ENCODE peak calls at places on chromosomes 2 and 18, in five cellular contexts. D is IMR-90; U is heart left ventricle; Q is CD8-positive, alpha-beta memory T cell; P is right atrium auricular region. V is an unnamed sample. For H3K9me3, the result is how much of the 10 kb centered on the place peaks cover.

GRCh38 chr2:122736279-122736678 is 980.8 kb downstream of the TSN start:
- DNase-seq in D (no peak), U (no peak), Q (no peak), P (no peak), V (no peak)

GRCh38 chr2:66733361-66733760 is 298.4 kb downstream of the MEIS1 start:
- DNase-seq in D (no peak), U (no peak), Q (no peak), P (no peak), V (no peak)

GRCh38 chr2:239594772-239595608 is 194.2 kb upstream of the HDAC4 start:
- DNase-seq in D (no peak), U (no peak), Q (no peak), P (no peak), V (no peak)

GRCh38 chr2:142286618-142287017 is 155.8 kb upstream of the LRP1B start:
- DNase-seq in D (no peak), U (no peak), Q (no peak), P (no peak), V (peak)

GRCh38 chr2:216555274-216555673 is 56.6 kb downstream of the RPL37A start:
- DNase-seq in D (no peak), U (peak), Q (no peak), P (peak), V (peak)

GRCh38 chr2:139142252-139142651 is 362.1 kb upstream of the NXPH2 start:
- DNase-seq in D (peak), U (no peak), Q (no peak), P (no peak), V (peak)

GRCh38 chr2:53475320-53475719 is 292.3 kb upstream of the CHAC2 start:
- DNase-seq in D (peak), U (no peak), Q (no peak), P (no peak), V (peak)

GRCh38 chr2:3754795-3755194 is 51.4 kb downstream of the DCDC2C start:
- DNase-seq in D (no peak), U (no peak), Q (no peak), P (no peak), V (no peak)

GRCh38 chr2:96655491-96655973 is 13.0 kb downstream of the FER1L5 start:
- DNase-seq in D (no peak), U (no peak), Q (no peak), P (no peak), V (no peak)

GRCh38 chr18:48838921-48839818 is 111.6 kb downstream of the SMAD7 start:
- DNase-seq in D (peak), U (no peak), Q (no peak), P (no peak), V (peak)

GRCh38 chr2:240947607-240948006 is 41.5 kb downstream of the CROCC2 start:
- DNase-seq in D (no peak), U (no peak), Q (no peak), P (no peak), V (no peak)

GRCh38 chr2:9243357-9243756 is 36.7 kb downstream of the ASAP2 start:
- DNase-seq in D (peak), U (no peak), Q (no peak), P (no peak), V (no peak)

GRCh38 chr18:76493213-76494107 is 1.6 kb downstream of the ZNF516 start:
- DNase-seq in D (peak), U (no peak), Q (no peak), P (peak), V (peak)

GRCh38 chr2:180890781-180891180 is 89.6 kb upstream of the UBE2E3 start:
- DNase-seq in D (peak), U (no peak), Q (no peak), P (no peak), V (no peak)

GRCh38 chr2:203579131-203579643 is 44.1 kb upstream of the RAPH1 start:
- DNase-seq in D (peak), U (no peak), Q (no peak), P (no peak), V (peak)

GRCh38 chr2:135985826-135986393 is 484 bp upstream of the DARS1 start:
- DNase-seq in D (no peak), U (no peak), Q (peak), P (no peak), V (no peak)

GRCh38 chr18:55477537-55478300 is 110.3 kb downstream of the TCF4 start:
- DNase-seq in D (peak), U (no peak), Q (no peak), P (peak), V (peak)

GRCh38 chr2:10232096-10232815 is 70.4 kb upstream of the HPCAL1 start:
- DNase-seq in D (no peak), U (no peak), Q (no peak), P (no peak), V (no peak)

GRCh38 chr2:21011876-21012556 is 31.9 kb downstream of the APOB start:
- DNase-seq in D (no peak), U (no peak), Q (no peak), P (no peak), V (no peak)

GRCh38 chr2:74447230-74447999 is 5.7 kb upstream of the RTKN start:
- DNase-seq in D (no peak), U (no peak), Q (no peak), P (no peak), V (no peak)

GRCh38 chr2:189997016-189997415 is 65.5 kb downstream of the MSTN start:
- DNase-seq in D (peak), U (no peak), Q (no peak), P (no peak), V (no peak)
- H3K9me3 ChIP-seq in D (under half), U (under half), Q (under half), P (under half), V (under half)

GRCh38 chr18:62596145-62597005 is 73.5 kb downstream of the ZCCHC2 start:
- DNase-seq in D (no peak), U (no peak), Q (no peak), P (no peak), V (peak)
- H3K9me3 ChIP-seq in D (under half), U (under half), Q (under half), P (under half), V (under half)

GRCh38 chr2:232097260-232097659 is 135.7 kb downstream of the DIS3L2 start:
- DNase-seq in D (no peak), U (no peak), Q (no peak), P (no peak), V (no peak)
- H3K9me3 ChIP-seq in D (under half), U (under half), Q (under half), P (under half), V (under half)

GRCh38 chr18:72601481-72601880 is 57.3 kb upstream of the CBLN2 start:
- DNase-seq in D (no peak), U (no peak), Q (no peak), P (no peak), V (no peak)
- H3K9me3 ChIP-seq in D (under half), U (under half), Q (under half), P (under half), V (under half)

DNA sequence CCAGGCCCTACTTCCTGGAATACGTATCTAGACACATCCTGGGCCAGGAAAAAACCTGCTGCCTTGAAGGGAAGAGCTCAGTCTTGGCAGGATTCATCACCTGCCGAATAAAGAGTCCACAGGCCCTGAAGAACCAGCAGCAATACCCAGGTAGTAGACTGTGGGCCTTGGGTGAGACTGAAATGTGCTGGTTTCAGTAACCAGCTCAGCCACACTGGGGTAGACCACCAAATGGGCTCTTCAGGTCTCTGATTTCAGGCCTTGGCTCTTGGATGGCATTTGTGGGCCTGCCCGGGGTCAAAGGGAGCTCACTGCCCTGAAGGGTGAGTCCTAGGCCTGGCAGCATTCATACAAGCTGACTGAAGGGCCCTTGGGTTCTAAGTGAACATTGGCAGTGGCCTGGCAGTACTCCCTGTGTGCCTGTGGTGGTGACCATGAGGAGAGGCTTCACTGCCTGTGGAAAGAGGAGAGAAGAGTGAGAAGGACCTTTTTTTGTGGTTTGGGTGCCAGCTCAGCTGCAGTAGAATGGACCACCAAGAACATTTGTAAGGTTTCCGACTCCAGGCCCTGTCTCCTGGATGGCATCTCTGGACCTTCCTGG is 175.1 kb downstream of the ANKRD30B start:
- DNase-seq in D (no peak), U (no peak), Q (no peak), P (peak), V (no peak)
- H3K9me3 ChIP-seq in D (under half), U (under half), Q (under half), P (under half), V (under half)